ENCODE peak calls at places on chromosome 2, in seven cellular contexts. One of them, this sample, is unnamed.

GRCh38 chr2:149767516-149767974 is 180.0 kb upstream of the MMADHC start:
- DNase-seq in spleen: no peak
- DNase-seq in uterus: no peak
- DNase-seq in breast epithelium: no peak
- DNase-seq in ovary: no peak
- DNase-seq in heart left ventricle: no peak
- DNase-seq in A549: peak; percentile 61
- DNase-seq in this sample: no peak

GRCh38 chr2:8849322-8849721 is 11.9 kb upstream of the KIDINS220 start:
- DNase-seq in A549: no peak
- DNase-seq in ovary: no peak
- DNase-seq in uterus: no peak
- DNase-seq in spleen: no peak
- DNase-seq in heart left ventricle: no peak
- DNase-seq in breast epithelium: no peak
- DNase-seq in this sample: no peak

GRCh38 chr2:73828818-73829570 is at the start of gene STAMBP:
- DNase-seq in uterus: peak; percentile 95
- DNase-seq in breast epithelium: peak; percentile 97
- DNase-seq in ovary: peak; percentile 97
- DNase-seq in A549: peak; percentile 96
- DNase-seq in heart left ventricle: peak; percentile 97
- DNase-seq in spleen: peak; percentile 96
- DNase-seq in this sample: peak; percentile 98

GRCh38 chr2:97950329-97951154 is 45.2 kb downstream of the TMEM131 start:
- DNase-seq in A549: no peak
- DNase-seq in ovary: no peak
- DNase-seq in spleen: no peak
- DNase-seq in uterus: no peak
- DNase-seq in heart left ventricle: no peak
- DNase-seq in breast epithelium: no peak
- DNase-seq in this sample: no peak

GRCh38 chr2:118047273-118047898 is 33.5 kb upstream of the CCDC93 start:
- DNase-seq in A549: peak; percentile 9
- DNase-seq in heart left ventricle: no peak
- DNase-seq in breast epithelium: no peak
- DNase-seq in spleen: no peak
- DNase-seq in ovary: no peak
- DNase-seq in uterus: no peak
- DNase-seq in this sample: no peak

GRCh38 chr2:85062565-85062964 is 70.6 kb upstream of the TCF7L1 start:
- DNase-seq in uterus: no peak
- DNase-seq in spleen: no peak
- DNase-seq in heart left ventricle: no peak
- DNase-seq in ovary: no peak
- DNase-seq in breast epithelium: no peak
- DNase-seq in A549: no peak
- DNase-seq in this sample: no peak

GRCh38 chr2:135494503-135494902 is 36.5 kb downstream of the ZRANB3 start:
- DNase-seq in breast epithelium: no peak
- DNase-seq in A549: no peak
- DNase-seq in uterus: no peak
- DNase-seq in heart left ventricle: no peak
- DNase-seq in spleen: no peak
- DNase-seq in ovary: no peak
- DNase-seq in this sample: no peak

GRCh38 chr2:237754849-237755248 is 43.7 kb upstream of the RBM44 start:
- DNase-seq in breast epithelium: no peak
- DNase-seq in A549: no peak
- DNase-seq in uterus: no peak
- DNase-seq in spleen: no peak
- DNase-seq in heart left ventricle: no peak
- DNase-seq in ovary: no peak
- DNase-seq in this sample: no peak

GRCh38 chr2:36371070-36371962 is 15.7 kb downstream of the CRIM1 start:
- DNase-seq in ovary: no peak
- DNase-seq in spleen: no peak
- DNase-seq in breast epithelium: no peak
- DNase-seq in heart left ventricle: no peak
- DNase-seq in uterus: no peak
- DNase-seq in A549: peak; percentile 62
- DNase-seq in this sample: peak; percentile 76

GRCh38 chr2:133262888-133263287 is 305.4 kb downstream of the NCKAP5 start:
- DNase-seq in breast epithelium: no peak
- DNase-seq in ovary: no peak
- DNase-seq in uterus: no peak
- DNase-seq in A549: peak; percentile 35
- DNase-seq in heart left ventricle: no peak
- DNase-seq in spleen: no peak
- DNase-seq in this sample: no peak

GRCh38 chr2:133264951-133265949 is 303.0 kb downstream of the NCKAP5 start:
- DNase-seq in A549: peak; percentile 81
- DNase-seq in ovary: peak; percentile 52
- DNase-seq in breast epithelium: no peak
- DNase-seq in heart left ventricle: peak; percentile 44
- DNase-seq in spleen: peak; percentile 82
- DNase-seq in uterus: no peak
- DNase-seq in this sample: no peak

GRCh38 chr2:133266926-133267590 is 301.2 kb downstream of the NCKAP5 start:
- DNase-seq in A549: peak; percentile 51
- DNase-seq in ovary: no peak
- DNase-seq in uterus: no peak
- DNase-seq in spleen: no peak
- DNase-seq in breast epithelium: no peak
- DNase-seq in heart left ventricle: no peak
- DNase-seq in this sample: no peak

GRCh38 chr2:133270550-133270949 is 297.7 kb downstream of the NCKAP5 start:
- DNase-seq in heart left ventricle: no peak
- DNase-seq in uterus: no peak
- DNase-seq in spleen: no peak
- DNase-seq in breast epithelium: no peak
- DNase-seq in A549: peak; percentile 26
- DNase-seq in ovary: no peak
- DNase-seq in this sample: no peak

DNA sequence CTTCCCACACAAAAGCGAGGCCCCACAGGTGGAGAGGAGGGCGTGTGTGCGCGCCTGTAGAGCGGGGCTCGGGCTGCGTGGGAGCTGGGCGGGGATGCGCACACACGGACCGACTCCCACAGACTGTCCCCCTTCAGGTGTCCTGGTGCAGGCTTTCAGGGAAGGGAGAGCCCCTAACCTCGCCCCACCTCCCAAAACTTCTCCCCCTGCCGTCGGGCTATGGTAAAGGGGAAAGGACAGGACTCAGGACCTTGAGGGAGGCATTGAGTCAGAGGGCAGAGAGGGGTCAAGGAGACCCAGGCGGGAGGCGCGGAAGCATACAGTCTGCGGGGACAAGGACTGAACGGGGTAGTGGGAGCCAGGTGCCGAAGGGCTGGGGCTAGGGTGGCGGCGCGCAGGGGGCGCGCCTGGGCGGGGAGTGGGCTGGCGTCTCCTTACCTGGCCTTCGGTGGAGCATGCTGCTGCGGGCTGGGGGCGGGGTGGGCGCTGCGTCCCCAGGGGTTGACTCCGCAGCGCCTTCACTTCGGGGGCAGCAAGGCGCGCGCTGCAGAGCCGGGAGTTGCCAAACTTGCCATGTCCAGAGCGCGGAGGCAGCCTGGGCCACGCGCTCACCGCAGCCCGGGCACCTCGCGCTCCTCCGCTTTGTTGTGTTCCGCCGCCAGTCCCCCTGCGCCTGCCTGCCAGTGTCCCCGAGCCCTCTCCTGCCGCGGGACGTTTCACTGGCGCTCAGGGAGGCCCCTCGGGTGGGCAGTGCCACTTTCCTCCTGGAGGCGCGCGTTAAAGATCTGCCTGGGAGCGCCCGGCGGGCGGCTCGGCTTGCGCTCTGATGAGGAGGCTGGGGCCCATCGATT is 302.0 kb downstream of the NCKAP5 start:
- DNase-seq in heart left ventricle: no peak
- DNase-seq in spleen: no peak
- DNase-seq in breast epithelium: no peak
- DNase-seq in uterus: no peak
- DNase-seq in ovary: peak; percentile 55
- DNase-seq in A549: peak; percentile 64
- DNase-seq in this sample: peak; percentile 85
- TF ChIP-seq CTCF in heart left ventricle: no peak
- TF ChIP-seq CTCF in spleen: no peak
- TF ChIP-seq CTCF in breast epithelium: no peak
- TF ChIP-seq CTCF in uterus: no peak
- TF ChIP-seq CTCF in ovary: peak; percentile 23
- TF ChIP-seq CTCF in A549: peak; percentile 21
- TF ChIP-seq CTCF in this sample: no peak

DNA sequence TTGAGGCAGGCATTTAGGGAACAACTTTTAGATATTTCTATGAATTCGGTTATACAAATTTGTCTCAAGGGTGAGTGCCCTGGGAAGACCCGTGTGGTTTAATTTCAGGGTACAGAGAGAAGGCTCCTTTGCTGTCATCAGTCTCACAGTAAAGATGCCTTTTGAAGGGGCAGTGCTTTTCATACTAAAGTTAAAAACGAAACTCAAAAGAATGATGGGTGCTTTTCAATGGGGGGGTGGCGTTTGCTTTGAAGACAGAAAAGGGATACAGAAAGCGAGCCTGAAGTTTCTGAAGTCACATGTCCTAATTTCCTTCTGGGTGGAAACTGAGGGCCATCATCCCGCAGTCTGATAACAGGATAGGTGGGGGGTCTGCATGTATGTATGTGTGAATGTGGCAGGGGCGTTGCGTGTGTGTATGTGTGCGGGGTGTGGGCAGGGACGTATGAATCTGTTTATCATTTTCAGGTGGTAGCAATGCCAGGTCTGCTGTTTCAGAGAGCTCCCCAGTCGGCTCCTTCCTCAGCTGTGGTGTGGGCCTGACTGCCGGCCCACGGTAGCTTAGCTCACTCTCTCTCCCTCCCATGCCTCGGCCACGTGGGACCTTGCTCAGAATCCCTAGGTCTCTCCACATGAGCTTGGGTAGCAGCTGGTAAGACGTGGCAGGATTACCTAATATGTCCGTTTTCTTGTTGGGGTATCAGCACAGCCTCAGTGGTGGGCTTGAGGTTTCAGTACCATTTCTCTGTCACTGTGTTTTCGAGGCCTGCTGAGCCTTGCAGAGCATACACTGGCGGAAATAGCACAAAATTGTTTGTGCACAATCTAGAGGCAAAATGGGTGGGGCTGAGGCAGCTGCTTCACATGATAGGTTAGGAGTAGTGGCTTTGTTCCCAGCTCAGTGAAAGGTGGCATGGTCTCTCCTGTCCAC is 32.7 kb downstream of the ARHGAP25 start:
- DNase-seq in heart left ventricle: no peak
- DNase-seq in breast epithelium: no peak
- DNase-seq in spleen: peak; percentile 82
- DNase-seq in ovary: no peak
- DNase-seq in A549: no peak
- DNase-seq in uterus: no peak
- DNase-seq in this sample: peak; percentile 78
- TF ChIP-seq POLR2A in heart left ventricle: no peak
- TF ChIP-seq POLR2A in breast epithelium: no peak
- TF ChIP-seq POLR2A in spleen: peak; percentile 18
- TF ChIP-seq POLR2A in ovary: no peak
- TF ChIP-seq POLR2A in A549: no peak
- TF ChIP-seq POLR2A in uterus: no peak
- TF ChIP-seq POLR2A in this sample: no peak

DNA sequence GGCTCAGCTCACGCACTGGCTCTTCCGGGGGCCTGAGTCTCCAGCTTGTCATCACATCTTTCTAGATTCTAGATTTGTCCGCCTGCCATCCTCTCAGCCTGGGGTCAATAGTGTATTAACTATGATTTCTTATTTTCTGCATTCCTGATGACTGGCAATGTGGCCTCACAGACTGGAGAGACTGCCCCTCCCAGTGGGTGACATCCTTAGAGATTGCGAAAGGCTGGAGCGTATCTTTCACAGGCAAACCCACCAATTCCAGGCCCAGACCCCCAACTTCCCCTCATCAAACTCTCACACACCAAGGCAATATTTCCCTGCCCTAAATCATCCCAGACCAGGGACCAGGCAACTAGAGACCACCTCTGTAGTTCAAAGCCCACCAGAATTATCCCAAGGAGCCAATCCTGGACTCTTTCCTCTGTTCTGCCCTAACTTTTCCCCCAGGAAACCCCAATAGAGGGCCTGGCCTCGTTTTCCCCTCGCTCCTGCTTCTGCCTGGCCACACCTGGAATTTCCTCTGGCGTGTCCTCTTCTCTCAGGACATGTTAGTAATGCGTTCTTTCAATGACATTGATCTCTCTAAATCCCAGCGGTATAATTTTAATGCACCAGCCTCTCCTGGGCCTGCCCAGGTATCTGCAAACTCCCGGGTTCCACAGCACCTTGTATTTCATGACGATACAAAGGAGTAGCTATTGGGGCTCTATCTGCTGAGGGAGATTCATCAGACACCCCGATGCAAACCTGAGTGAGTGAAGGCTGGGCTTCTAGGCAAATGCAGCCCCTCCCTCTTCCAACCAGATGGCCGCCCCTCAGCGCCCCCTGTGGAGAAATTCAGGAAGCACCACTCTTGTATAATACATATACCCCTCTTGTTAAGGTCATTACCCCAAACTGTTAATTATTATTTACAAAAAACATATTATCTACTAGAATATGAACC is 2.4 kb upstream of the KCNF1 start:
- DNase-seq in A549: peak; percentile 42
- DNase-seq in uterus: no peak
- DNase-seq in breast epithelium: no peak
- DNase-seq in spleen: no peak
- DNase-seq in ovary: no peak
- DNase-seq in heart left ventricle: no peak
- DNase-seq in this sample: no peak
- TF ChIP-seq CTCF in A549: peak; percentile 47
- TF ChIP-seq CTCF in uterus: no peak
- TF ChIP-seq CTCF in breast epithelium: no peak
- TF ChIP-seq CTCF in spleen: no peak
- TF ChIP-seq CTCF in ovary: no peak
- TF ChIP-seq CTCF in heart left ventricle: peak; percentile 35
- TF ChIP-seq CTCF in this sample: no peak

GRCh38 chr2:27442981-27443323 is 771 bp downstream of the KRTCAP3 start:
- DNase-seq in A549: no peak
- DNase-seq in breast epithelium: no peak
- DNase-seq in heart left ventricle: no peak
- DNase-seq in spleen: no peak
- DNase-seq in uterus: no peak
- DNase-seq in ovary: peak; percentile 44
- DNase-seq in this sample: no peak

GRCh38 chr2:27448381-27448780 is 6.2 kb downstream of the KRTCAP3 start:
- DNase-seq in uterus: no peak
- DNase-seq in spleen: no peak
- DNase-seq in breast epithelium: no peak
- DNase-seq in ovary: no peak
- DNase-seq in heart left ventricle: no peak
- DNase-seq in A549: no peak
- DNase-seq in this sample: no peak

GRCh38 chr2:27445615-27446014 is 3.4 kb downstream of the KRTCAP3 start:
- DNase-seq in heart left ventricle: no peak
- DNase-seq in breast epithelium: no peak
- DNase-seq in spleen: no peak
- DNase-seq in uterus: no peak
- DNase-seq in A549: no peak
- DNase-seq in ovary: no peak
- DNase-seq in this sample: no peak

GRCh38 chr2:27445155-27445554 is 3.0 kb downstream of the KRTCAP3 start:
- DNase-seq in breast epithelium: no peak
- DNase-seq in heart left ventricle: no peak
- DNase-seq in ovary: no peak
- DNase-seq in uterus: no peak
- DNase-seq in A549: no peak
- DNase-seq in spleen: no peak
- DNase-seq in this sample: no peak

GRCh38 chr2:27446057-27446456 is 3.9 kb downstream of the KRTCAP3 start:
- DNase-seq in spleen: no peak
- DNase-seq in heart left ventricle: no peak
- DNase-seq in ovary: no peak
- DNase-seq in uterus: no peak
- DNase-seq in A549: no peak
- DNase-seq in breast epithelium: peak; percentile 71
- DNase-seq in this sample: peak; percentile 65
- TF ChIP-seq POLR2A in spleen: no peak
- TF ChIP-seq POLR2A in heart left ventricle: no peak
- TF ChIP-seq POLR2A in ovary: no peak
- TF ChIP-seq POLR2A in uterus: no peak
- TF ChIP-seq POLR2A in A549: no peak
- TF ChIP-seq POLR2A in breast epithelium: no peak
- TF ChIP-seq POLR2A in this sample: no peak